ENCODE peak calls at places on chromosomes 4 and X, in six cellular contexts. One of them, this sample, is unnamed. For H3K36me3, the result is how much of the 10 kb centered on the place peaks cover.

GRCh38 chrX:116317409-116317808 is 119.0 kb upstream of the SLC6A14 start:
- DNase-seq in IMR-90: no peak
- DNase-seq in ovary: no peak
- DNase-seq in sigmoid colon: peak
- DNase-seq in prostate gland: no peak
- DNase-seq in uterus: no peak
- DNase-seq in this sample: no peak

GRCh38 chrX:124033821-124034220 is 72.3 kb downstream of the STAG2 start:
- DNase-seq in IMR-90: peak
- DNase-seq in ovary: no peak
- DNase-seq in sigmoid colon: no peak
- DNase-seq in prostate gland: no peak
- DNase-seq in uterus: no peak
- DNase-seq in this sample: no peak

GRCh38 chr4:4694296-4694772 is 152.5 kb upstream of the STX18 start:
- DNase-seq in IMR-90: peak
- DNase-seq in ovary: peak
- DNase-seq in sigmoid colon: no peak
- DNase-seq in prostate gland: peak
- DNase-seq in uterus: no peak
- DNase-seq in this sample: no peak

GRCh38 chr4:115058533-115058932 is 54.9 kb downstream of the NDST4 start:
- DNase-seq in IMR-90: no peak
- DNase-seq in ovary: no peak
- DNase-seq in sigmoid colon: no peak
- DNase-seq in prostate gland: no peak
- DNase-seq in uterus: no peak
- DNase-seq in this sample: no peak

GRCh38 chrX:108134724-108135123 is 43.1 kb downstream of the ATG4A start:
- DNase-seq in IMR-90: no peak
- DNase-seq in ovary: no peak
- DNase-seq in sigmoid colon: no peak
- DNase-seq in prostate gland: no peak
- DNase-seq in uterus: no peak
- DNase-seq in this sample: no peak

GRCh38 chrX:80511969-80512760 is 91.9 kb downstream of the TENT5D start:
- DNase-seq in IMR-90: no peak
- DNase-seq in ovary: no peak
- DNase-seq in sigmoid colon: no peak
- DNase-seq in prostate gland: no peak
- DNase-seq in uterus: no peak
- DNase-seq in this sample: no peak

GRCh38 chrX:45527834-45528233 is 327.2 kb upstream of the DIPK2B start:
- DNase-seq in IMR-90: peak
- DNase-seq in ovary: no peak
- DNase-seq in sigmoid colon: no peak
- DNase-seq in prostate gland: no peak
- DNase-seq in uterus: no peak
- DNase-seq in this sample: no peak

GRCh38 chr4:182643801-182644311 is 273.3 kb downstream of the DCTD start:
- DNase-seq in IMR-90: peak
- DNase-seq in ovary: no peak
- DNase-seq in sigmoid colon: no peak
- DNase-seq in prostate gland: no peak
- DNase-seq in uterus: no peak
- DNase-seq in this sample: no peak

GRCh38 chrX:11792461-11793421 is 34.7 kb downstream of the MSL3 start:
- DNase-seq in IMR-90: no peak
- DNase-seq in ovary: no peak
- DNase-seq in sigmoid colon: no peak
- DNase-seq in prostate gland: peak
- DNase-seq in uterus: no peak
- DNase-seq in this sample: no peak

GRCh38 chr4:156593464-156593863 is 378.1 kb downstream of the PDGFC start:
- DNase-seq in IMR-90: peak
- DNase-seq in ovary: no peak
- DNase-seq in sigmoid colon: no peak
- DNase-seq in prostate gland: no peak
- DNase-seq in uterus: no peak
- DNase-seq in this sample: no peak

GRCh38 chr4:69910016-69910782 is 20.7 kb upstream of the CSN1S1 start:
- DNase-seq in IMR-90: peak
- DNase-seq in ovary: no peak
- DNase-seq in sigmoid colon: no peak
- DNase-seq in prostate gland: no peak
- DNase-seq in uterus: no peak
- DNase-seq in this sample: no peak

GRCh38 chr4:54229631-54230478 is 762 bp downstream of the PDGFRA start:
- DNase-seq in IMR-90: peak
- DNase-seq in ovary: peak
- DNase-seq in sigmoid colon: no peak
- DNase-seq in prostate gland: no peak
- DNase-seq in uterus: no peak
- DNase-seq in this sample: peak

GRCh38 chr4:128854433-128854832 is 44.9 kb downstream of the JADE1 start:
- DNase-seq in IMR-90: peak
- DNase-seq in ovary: no peak
- DNase-seq in sigmoid colon: no peak
- DNase-seq in prostate gland: no peak
- DNase-seq in uterus: no peak
- DNase-seq in this sample: no peak

GRCh38 chr4:108224628-108225053 is 55.9 kb upstream of the LEF1 start:
- DNase-seq in IMR-90: peak
- DNase-seq in ovary: no peak
- DNase-seq in sigmoid colon: no peak
- DNase-seq in prostate gland: no peak
- DNase-seq in uterus: no peak
- DNase-seq in this sample: no peak

GRCh38 chr4:14646831-14647230 is 355.4 kb upstream of the CPEB2 start:
- DNase-seq in IMR-90: no peak
- DNase-seq in ovary: no peak
- DNase-seq in sigmoid colon: no peak
- DNase-seq in prostate gland: no peak
- DNase-seq in uterus: no peak
- DNase-seq in this sample: no peak

GRCh38 chrX:41085105-41085882 is at the start of gene USP9X:
- DNase-seq in IMR-90: peak
- DNase-seq in ovary: peak
- DNase-seq in sigmoid colon: peak
- DNase-seq in prostate gland: peak
- DNase-seq in uterus: peak
- DNase-seq in this sample: peak
- TF ChIP-seq POLR2A in IMR-90: peak
- TF ChIP-seq POLR2A in ovary: peak
- TF ChIP-seq POLR2A in sigmoid colon: peak
- TF ChIP-seq POLR2A in prostate gland: peak
- TF ChIP-seq POLR2A in uterus: peak
- TF ChIP-seq POLR2A in this sample: no peak

GRCh38 chr4:42633605-42634388 is 23.1 kb downstream of the ATP8A1 start:
- DNase-seq in IMR-90: no peak
- DNase-seq in ovary: no peak
- DNase-seq in sigmoid colon: no peak
- DNase-seq in prostate gland: no peak
- DNase-seq in uterus: no peak
- DNase-seq in this sample: no peak
- H3K27ac ChIP-seq in IMR-90: no peak
- H3K27ac ChIP-seq in ovary: no peak
- H3K27ac ChIP-seq in sigmoid colon: no peak
- H3K27ac ChIP-seq in prostate gland: no peak
- H3K27ac ChIP-seq in uterus: no peak
- H3K27ac ChIP-seq in this sample: no peak

GRCh38 chrX:53594354-53594753 is 92.2 kb downstream of the HUWE1 start:
- DNase-seq in IMR-90: peak
- DNase-seq in ovary: no peak
- DNase-seq in sigmoid colon: no peak
- DNase-seq in prostate gland: no peak
- DNase-seq in uterus: no peak
- DNase-seq in this sample: no peak
- H3K36me3 ChIP-seq in IMR-90: under half
- H3K36me3 ChIP-seq in ovary: under half
- H3K36me3 ChIP-seq in sigmoid colon: half or more
- H3K36me3 ChIP-seq in prostate gland: under half
- H3K36me3 ChIP-seq in uterus: under half
- H3K36me3 ChIP-seq in this sample: under half

GRCh38 chr4:158768577-158769174 is at the start of gene FNIP2:
- DNase-seq in IMR-90: peak
- DNase-seq in ovary: peak
- DNase-seq in sigmoid colon: peak
- DNase-seq in prostate gland: peak
- DNase-seq in uterus: peak
- DNase-seq in this sample: peak
- TF ChIP-seq POLR2A in IMR-90: peak
- TF ChIP-seq POLR2A in ovary: no peak
- TF ChIP-seq POLR2A in sigmoid colon: peak
- TF ChIP-seq POLR2A in prostate gland: peak
- TF ChIP-seq POLR2A in uterus: peak
- TF ChIP-seq POLR2A in this sample: no peak

GRCh38 chr4:81807386-81807785 is 335.7 kb upstream of the RASGEF1B start:
- DNase-seq in IMR-90: no peak
- DNase-seq in ovary: no peak
- DNase-seq in sigmoid colon: no peak
- DNase-seq in prostate gland: no peak
- DNase-seq in uterus: no peak
- DNase-seq in this sample: no peak
- H3K27ac ChIP-seq in IMR-90: no peak
- H3K27ac ChIP-seq in ovary: no peak
- H3K27ac ChIP-seq in sigmoid colon: no peak
- H3K27ac ChIP-seq in prostate gland: no peak
- H3K27ac ChIP-seq in uterus: no peak
- H3K27ac ChIP-seq in this sample: no peak

GRCh38 chr4:143196323-143196722 is 11.6 kb downstream of the USP38 start:
- DNase-seq in IMR-90: no peak
- DNase-seq in ovary: no peak
- DNase-seq in sigmoid colon: no peak
- DNase-seq in prostate gland: no peak
- DNase-seq in uterus: no peak
- DNase-seq in this sample: no peak

GRCh38 chr4:143199503-143199902 is 14.8 kb downstream of the USP38 start:
- DNase-seq in IMR-90: no peak
- DNase-seq in ovary: no peak
- DNase-seq in sigmoid colon: no peak
- DNase-seq in prostate gland: no peak
- DNase-seq in uterus: no peak
- DNase-seq in this sample: no peak

GRCh38 chr4:143195581-143195980 is 10.9 kb downstream of the USP38 start:
- DNase-seq in IMR-90: no peak
- DNase-seq in ovary: no peak
- DNase-seq in sigmoid colon: no peak
- DNase-seq in prostate gland: no peak
- DNase-seq in uterus: no peak
- DNase-seq in this sample: no peak
- H3K36me3 ChIP-seq in IMR-90: under half
- H3K36me3 ChIP-seq in ovary: under half
- H3K36me3 ChIP-seq in sigmoid colon: half or more
- H3K36me3 ChIP-seq in prostate gland: under half
- H3K36me3 ChIP-seq in uterus: under half
- H3K36me3 ChIP-seq in this sample: under half

DNA sequence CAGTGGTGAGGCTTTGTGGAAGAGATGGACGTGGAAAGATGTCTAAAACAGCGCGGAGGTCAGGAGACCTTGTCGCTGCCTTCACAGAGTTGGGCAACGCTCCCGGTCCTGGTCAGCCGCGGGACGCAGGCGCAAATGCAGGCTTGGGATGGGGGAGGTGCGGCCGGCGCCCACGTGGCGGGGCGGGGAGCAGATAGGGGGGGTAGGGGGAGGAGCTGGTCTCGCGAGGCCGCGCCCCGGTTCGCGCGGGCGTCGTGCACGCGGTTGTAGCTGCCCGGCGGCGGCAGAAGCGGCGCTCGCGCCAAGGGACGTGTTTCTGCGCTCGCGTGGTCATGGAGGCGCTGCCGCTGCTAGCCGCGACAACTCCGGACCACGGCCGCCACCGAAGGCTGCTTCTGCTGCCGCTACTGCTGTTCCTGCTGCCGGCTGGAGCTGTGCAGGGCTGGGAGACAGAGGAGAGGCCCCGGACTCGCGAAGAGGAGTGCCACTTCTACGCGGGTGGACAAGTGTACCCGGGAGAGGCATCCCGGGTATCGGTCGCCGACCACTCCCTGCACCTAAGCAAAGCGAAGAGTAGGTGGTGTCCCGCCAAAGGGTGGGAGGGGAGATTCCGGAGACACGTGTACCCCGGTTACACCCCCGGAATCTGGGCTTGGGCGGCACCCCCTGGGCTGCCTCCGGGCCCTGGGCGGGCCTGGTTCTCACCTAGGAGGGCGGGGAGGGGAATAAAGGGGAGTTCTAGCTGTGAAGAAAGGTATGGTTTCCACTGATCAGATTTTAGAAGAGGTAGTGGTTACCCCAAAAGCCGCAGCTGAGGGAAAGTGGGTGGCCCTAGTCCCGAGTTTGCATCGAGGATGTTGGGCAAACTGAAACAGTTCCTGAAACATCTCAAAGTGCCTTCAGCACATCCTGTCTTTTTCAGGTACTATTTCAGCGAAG is at the start of gene PRDX4:
- DNase-seq in IMR-90: peak
- DNase-seq in ovary: peak
- DNase-seq in sigmoid colon: peak
- DNase-seq in prostate gland: peak
- DNase-seq in uterus: peak
- DNase-seq in this sample: peak
- TF ChIP-seq POLR2A in IMR-90: peak
- TF ChIP-seq POLR2A in ovary: peak
- TF ChIP-seq POLR2A in sigmoid colon: peak
- TF ChIP-seq POLR2A in prostate gland: peak
- TF ChIP-seq POLR2A in uterus: peak
- TF ChIP-seq POLR2A in this sample: peak

GRCh38 chrX:129761596-129761995 is 18.2 kb upstream of the SASH3 start:
- DNase-seq in IMR-90: no peak
- DNase-seq in ovary: no peak
- DNase-seq in sigmoid colon: no peak
- DNase-seq in prostate gland: no peak
- DNase-seq in uterus: no peak
- DNase-seq in this sample: no peak

GRCh38 chrX:129762448-129762847 is 17.3 kb upstream of the SASH3 start:
- DNase-seq in IMR-90: no peak
- DNase-seq in ovary: no peak
- DNase-seq in sigmoid colon: no peak
- DNase-seq in prostate gland: no peak
- DNase-seq in uterus: no peak
- DNase-seq in this sample: no peak

GRCh38 chrX:129760155-129760554 is 19.6 kb upstream of the SASH3 start:
- DNase-seq in IMR-90: no peak
- DNase-seq in ovary: no peak
- DNase-seq in sigmoid colon: no peak
- DNase-seq in prostate gland: no peak
- DNase-seq in uterus: no peak
- DNase-seq in this sample: no peak

GRCh38 chrX:129759576-129760061 is 20.1 kb upstream of the SASH3 start:
- DNase-seq in IMR-90: peak
- DNase-seq in ovary: no peak
- DNase-seq in sigmoid colon: no peak
- DNase-seq in prostate gland: peak
- DNase-seq in uterus: no peak
- DNase-seq in this sample: no peak

GRCh38 chrX:129760981-129761380 is 18.8 kb upstream of the SASH3 start:
- DNase-seq in IMR-90: no peak
- DNase-seq in ovary: no peak
- DNase-seq in sigmoid colon: no peak
- DNase-seq in prostate gland: no peak
- DNase-seq in uterus: no peak
- DNase-seq in this sample: no peak
- H3K27ac ChIP-seq in IMR-90: no peak
- H3K27ac ChIP-seq in ovary: no peak
- H3K27ac ChIP-seq in sigmoid colon: no peak
- H3K27ac ChIP-seq in prostate gland: no peak
- H3K27ac ChIP-seq in uterus: no peak
- H3K27ac ChIP-seq in this sample: no peak

This sample was measured in breast epithelium.